ENCODE peak calls at places on chromosomes 7 and 10, in ten cellular contexts. O is brain microvascular endothelial cell, W is spleen, H is neural crest cell, G is neural progenitor cell, V is retinal pigment epithelial cell, I is ascending aorta, Q is HFF-Myc, N is cardiac muscle cell, Y is heart right ventricle. K is an unnamed sample.

GRCh38 chr10:108422286-108422685 is 1257.8 kb upstream of the SORCS1 start:
- DNase-seq in O (no peak), W (no peak), H (no peak), G (no peak), V (no peak), I (no peak), Q (no peak), N (no peak), Y (no peak), K (no peak)

GRCh38 chr10:93030409-93030808 is 30.2 kb upstream of the CYP26C1 start:
- DNase-seq in O (peak), W (no peak), H (no peak), G (no peak), V (peak), I (no peak), Q (peak), N (no peak), Y (no peak), K (no peak)

GRCh38 chr7:50416509-50417299 is 33.4 kb downstream of the FIGNL1 start:
- DNase-seq in O (no peak), W (peak), H (no peak), G (no peak), V (no peak), I (no peak), Q (no peak), N (peak), Y (no peak), K (no peak)

GRCh38 chr10:103517234-103518085 is 24.0 kb downstream of the NEURL1 start:
- DNase-seq in O (no peak), W (peak), H (no peak), G (no peak), V (no peak), I (no peak), Q (no peak), N (no peak), Y (no peak), K (no peak)

GRCh38 chr7:26436996-26437547 is 145.4 kb downstream of the SNX10 start:
- DNase-seq in O (no peak), W (no peak), H (no peak), G (no peak), V (no peak), I (no peak), Q (no peak), N (no peak), Y (no peak), K (no peak)

GRCh38 chr7:30505174-30505697 is 607 bp upstream of the GGCT start:
- DNase-seq in O (no peak), W (no peak), H (no peak), G (no peak), V (no peak), I (no peak), Q (no peak), N (no peak), Y (no peak), K (no peak)

GRCh38 chr10:11887381-11888227 is 64.4 kb downstream of the PROSER2 start:
- DNase-seq in O (no peak), W (peak), H (no peak), G (no peak), V (no peak), I (no peak), Q (no peak), N (no peak), Y (no peak), K (no peak)

GRCh38 chr7:44432381-44432977 is 58.0 kb downstream of the NUDCD3 start:
- DNase-seq in O (no peak), W (no peak), H (no peak), G (no peak), V (no peak), I (no peak), Q (no peak), N (no peak), Y (no peak), K (no peak)

GRCh38 chr10:13990918-13991317 is 339.8 kb downstream of the FRMD4A start:
- DNase-seq in O (peak), W (no peak), H (no peak), G (no peak), V (no peak), I (no peak), Q (no peak), N (no peak), Y (peak), K (no peak)

GRCh38 chr7:19587291-19587690 is 121.5 kb downstream of the POLR1F start:
- DNase-seq in O (no peak), W (no peak), H (no peak), G (peak), V (no peak), I (no peak), Q (no peak), N (peak), Y (no peak), K (no peak)

GRCh38 chr10:60433684-60434083 is 44.0 kb upstream of the ANK3 start:
- DNase-seq in O (peak), W (no peak), H (no peak), G (no peak), V (no peak), I (no peak), Q (peak), N (no peak), Y (no peak), K (no peak)

GRCh38 chr10:73625004-73625883 is 16.0 kb downstream of the MYOZ1 start:
- DNase-seq in O (peak), W (peak), H (peak), G (peak), V (no peak), I (no peak), Q (no peak), N (peak), Y (no peak), K (peak)

GRCh38 chr10:118373786-118374185 is 31.7 kb upstream of the FAM204A start:
- DNase-seq in O (peak), W (no peak), H (no peak), G (no peak), V (peak), I (no peak), Q (peak), N (no peak), Y (no peak), K (no peak)

GRCh38 chr10:65394898-65395297 is 1530.9 kb upstream of the LRRTM3 start:
- DNase-seq in O (peak), W (no peak), H (no peak), G (no peak), V (peak), I (no peak), Q (no peak), N (no peak), Y (no peak), K (no peak)

GRCh38 chr7:106476751-106477150 is 184.2 kb downstream of the CCDC71L start:
- DNase-seq in O (no peak), W (no peak), H (no peak), G (no peak), V (no peak), I (no peak), Q (no peak), N (no peak), Y (no peak), K (no peak)

GRCh38 chr7:7327423-7327822 is 145.1 kb downstream of the C1GALT1 start:
- DNase-seq in O (no peak), W (no peak), H (no peak), G (no peak), V (no peak), I (no peak), Q (no peak), N (no peak), Y (no peak), K (no peak)

GRCh38 chr7:120070201-120070600 is 202.8 kb upstream of the KCND2 start:
- DNase-seq in O (no peak), W (no peak), H (no peak), G (no peak), V (no peak), I (no peak), Q (no peak), N (no peak), Y (no peak), K (no peak)

GRCh38 chr10:73888514-73888913 is 14.2 kb upstream of the CAMK2G start:
- DNase-seq in O (no peak), W (no peak), H (no peak), G (no peak), V (no peak), I (no peak), Q (no peak), N (no peak), Y (no peak), K (no peak)

GRCh38 chr10:103781329-103782061 is 73.9 kb downstream of the SH3PXD2A start:
- DNase-seq in O (peak), W (no peak), H (no peak), G (peak), V (no peak), I (no peak), Q (peak), N (no peak), Y (no peak), K (no peak)

GRCh38 chr10:122407375-122408125 is 33.0 kb downstream of the PLEKHA1 start:
- DNase-seq in O (no peak), W (no peak), H (no peak), G (no peak), V (no peak), I (no peak), Q (peak), N (no peak), Y (peak), K (no peak)

GRCh38 chr10:60914676-60915075 is 29.3 kb downstream of the RHOBTB1 start:
- DNase-seq in O (peak), W (no peak), H (no peak), G (no peak), V (peak), I (no peak), Q (peak), N (no peak), Y (peak), K (no peak)

GRCh38 chr7:102220229-102220850 is 66.3 kb upstream of the SH2B2 start:
- DNase-seq in O (no peak), W (no peak), H (no peak), G (peak), V (no peak), I (no peak), Q (no peak), N (no peak), Y (no peak), K (no peak)

GRCh38 chr7:103094102-103094501 is 19.2 kb downstream of the ARMC10 start:
- DNase-seq in O (no peak), W (no peak), H (no peak), G (no peak), V (no peak), I (no peak), Q (no peak), N (no peak), Y (no peak), K (no peak)

GRCh38 chr10:2202401-2202800 is 465.1 kb upstream of the ADARB2 start:
- DNase-seq in O (no peak), W (no peak), H (no peak), G (peak), V (no peak), I (no peak), Q (no peak), N (no peak), Y (no peak), K (no peak)

GRCh38 chr7:92680458-92680857 is 90.3 kb upstream of the FAM133B start:
- DNase-seq in O (peak), W (no peak), H (no peak), G (no peak), V (no peak), I (no peak), Q (no peak), N (no peak), Y (no peak), K (no peak)

GRCh38 chr7:98163704-98164478 is 47.3 kb upstream of the BHLHA15 start:
- DNase-seq in O (peak), W (no peak), H (no peak), G (no peak), V (peak), I (no peak), Q (no peak), N (peak), Y (no peak), K (no peak)

GRCh38 chr10:119449760-119450461 is 92.6 kb downstream of the RGS10 start:
- DNase-seq in O (peak), W (no peak), H (no peak), G (no peak), V (no peak), I (peak), Q (peak), N (no peak), Y (no peak), K (peak)

GRCh38 chr7:8178353-8178752 is 83.6 kb downstream of the ICA1 start:
- DNase-seq in O (no peak), W (no peak), H (no peak), G (no peak), V (no peak), I (no peak), Q (no peak), N (no peak), Y (no peak), K (no peak)

GRCh38 chr10:89080660-89081059 is 90.1 kb downstream of the FAS start:
- DNase-seq in O (no peak), W (no peak), H (no peak), G (no peak), V (no peak), I (no peak), Q (no peak), N (no peak), Y (no peak), K (no peak)
- TF ChIP-seq CTCF in O (no peak), W (no peak), H (no peak), G (no peak), V (no peak), I (no peak), Q (no peak), N (no peak), Y (no peak), K (no peak)

GRCh38 chr10:126135177-126135576 is 238.8 kb downstream of the FANK1 start:
- DNase-seq in O (no peak), W (no peak), H (no peak), G (peak), V (no peak), I (no peak), Q (no peak), N (no peak), Y (no peak), K (peak)
- TF ChIP-seq CTCF in O (peak), W (no peak), H (no peak), G (peak), V (peak), I (no peak), Q (peak), N (peak), Y (no peak), K (peak)

GRCh38 chr7:71612892-71613291 is 480.9 kb downstream of the GALNT17 start:
- DNase-seq in O (no peak), W (no peak), H (no peak), G (peak), V (no peak), I (no peak), Q (no peak), N (no peak), Y (peak), K (no peak)

GRCh38 chr7:71618281-71618680 is 486.3 kb downstream of the GALNT17 start:
- DNase-seq in O (no peak), W (no peak), H (no peak), G (no peak), V (no peak), I (no peak), Q (no peak), N (no peak), Y (no peak), K (no peak)

GRCh38 chr7:71615017-71615416 is 483.1 kb downstream of the GALNT17 start:
- DNase-seq in O (no peak), W (no peak), H (no peak), G (no peak), V (no peak), I (peak), Q (no peak), N (peak), Y (peak), K (no peak)

GRCh38 chr7:71613316-71613715 is 481.4 kb downstream of the GALNT17 start:
- DNase-seq in O (peak), W (no peak), H (no peak), G (peak), V (no peak), I (no peak), Q (no peak), N (no peak), Y (no peak), K (no peak)

GRCh38 chr7:71616217-71616616 is 484.3 kb downstream of the GALNT17 start:
- DNase-seq in O (no peak), W (no peak), H (no peak), G (no peak), V (no peak), I (no peak), Q (no peak), N (no peak), Y (no peak), K (no peak)
- TF ChIP-seq CTCF in O (no peak), W (no peak), H (no peak), G (no peak), V (no peak), I (no peak), Q (no peak), N (no peak), Y (no peak), K (no peak)

GRCh38 chr10:110872145-110872983 is 636 bp downstream of the PDCD4 start:
- DNase-seq in O (peak), W (peak), H (peak), G (peak), V (no peak), I (no peak), Q (no peak), N (peak), Y (peak), K (peak)
- TF ChIP-seq CTCF in O (peak), W (no peak), H (no peak), G (peak), V (peak), I (no peak), Q (peak), N (no peak), Y (peak), K (peak)

DNA sequence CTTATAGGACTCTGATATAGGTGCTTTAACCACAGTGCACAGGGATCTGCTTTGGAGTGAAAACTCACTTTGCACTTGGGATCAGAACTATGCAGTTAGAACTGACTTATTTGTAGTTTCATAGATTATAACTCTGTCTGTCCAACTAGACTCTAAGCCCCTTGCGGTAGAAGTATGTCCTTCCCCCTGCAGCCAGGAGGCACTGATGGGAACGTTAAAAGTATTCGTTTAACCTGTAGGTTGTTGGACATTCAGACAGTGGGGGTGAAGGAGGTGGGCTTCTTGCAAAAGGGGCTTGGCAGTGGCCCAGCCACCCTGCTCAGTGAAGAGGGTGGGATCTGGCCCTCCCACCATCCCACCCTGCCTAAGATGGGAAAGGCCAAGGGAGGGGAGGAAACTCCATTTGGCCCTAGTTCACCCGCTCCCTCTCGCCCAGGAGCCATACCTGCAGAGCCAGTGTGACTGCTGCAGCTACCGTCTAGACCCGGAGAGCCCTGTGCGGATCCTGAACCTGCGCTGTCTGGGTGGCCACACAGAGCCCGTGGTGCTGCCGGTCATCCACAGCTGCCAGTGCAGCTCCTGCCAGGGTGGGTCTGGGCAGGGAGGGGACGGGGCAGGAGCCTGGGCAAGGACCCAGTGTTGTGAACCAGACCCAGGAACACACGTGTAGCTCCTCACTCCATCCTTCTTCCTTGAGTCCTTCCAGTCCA is 5.7 kb upstream of the ZNF862 start:
- DNase-seq in O (no peak), W (peak), H (no peak), G (no peak), V (no peak), I (no peak), Q (no peak), N (no peak), Y (no peak), K (no peak)
- TF ChIP-seq CTCF in O (peak), W (no peak), H (no peak), G (no peak), V (peak), I (no peak), Q (peak), N (no peak), Y (no peak), K (peak)

DNA sequence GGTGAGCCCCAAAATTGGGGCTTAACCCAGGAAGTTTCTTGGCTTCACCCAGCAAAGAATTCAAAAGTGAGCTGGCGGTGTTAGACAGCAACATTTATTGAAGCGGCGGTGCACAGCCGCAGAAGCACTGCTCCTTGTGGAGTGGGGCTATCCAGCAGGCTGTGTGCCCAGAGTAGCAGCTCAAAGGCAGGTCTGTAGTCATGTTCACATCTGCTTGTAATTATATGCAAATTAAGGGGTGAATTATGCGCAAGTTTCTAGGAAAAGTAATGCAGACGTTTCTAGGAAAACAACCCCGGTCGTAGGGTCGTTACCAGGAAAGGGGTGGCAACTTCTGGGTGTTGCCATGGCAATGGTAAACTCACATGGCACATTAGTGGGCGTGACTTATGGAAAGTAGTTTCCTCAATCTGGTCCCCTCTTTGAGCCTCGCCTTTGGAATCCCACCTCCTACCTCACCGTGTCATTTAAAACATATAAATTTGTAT is 13.7 kb upstream of the KBTBD2 start:
- DNase-seq in O (peak), W (no peak), H (peak), G (peak), V (no peak), I (no peak), Q (peak), N (peak), Y (peak), K (peak)
- TF ChIP-seq CTCF in O (no peak), W (no peak), H (no peak), G (no peak), V (no peak), I (no peak), Q (no peak), N (peak), Y (peak), K (no peak)

DNA sequence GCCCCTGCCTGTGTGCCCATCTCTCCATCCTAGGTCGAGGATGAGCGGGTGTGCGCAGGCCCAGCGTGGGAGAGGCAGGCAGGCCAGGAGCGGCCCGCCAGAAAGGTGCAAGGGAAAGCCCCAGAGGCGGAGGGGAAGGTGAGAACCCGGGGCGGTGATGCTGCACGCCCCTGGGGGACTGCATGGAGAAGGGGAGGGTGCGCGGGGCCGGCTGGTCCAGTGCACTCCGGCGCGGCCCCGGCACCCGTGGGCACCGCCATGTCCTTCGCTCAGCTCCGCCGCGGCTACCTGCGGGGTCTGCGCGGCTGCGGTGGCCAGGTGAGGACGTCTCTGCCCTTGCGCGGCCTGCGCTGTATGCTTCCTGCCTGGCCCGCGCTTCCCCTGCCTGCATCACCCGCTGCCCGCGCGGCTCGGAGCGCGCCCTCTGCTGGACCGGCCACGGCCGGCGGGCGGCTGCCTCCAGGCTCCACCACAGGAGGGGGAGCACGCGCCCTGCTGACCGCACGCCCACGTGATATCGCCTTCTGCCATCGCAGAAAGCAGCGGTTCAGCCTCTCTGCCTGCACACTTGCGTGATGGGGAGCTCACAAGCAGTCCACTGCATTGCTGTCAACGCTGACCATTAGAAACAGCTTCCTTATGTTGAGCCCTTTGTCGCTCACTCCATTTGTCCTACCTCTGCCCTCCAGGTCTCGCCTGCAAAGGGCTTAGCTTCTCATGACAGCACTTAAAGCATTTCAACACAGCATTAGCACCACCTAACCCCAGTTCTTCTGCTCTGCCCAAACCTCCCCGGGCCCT is 73.9 kb downstream of the CXCL12 start:
- DNase-seq in O (peak), W (peak), H (peak), G (peak), V (peak), I (peak), Q (peak), N (peak), Y (peak), K (peak)
- TF ChIP-seq CTCF in O (peak), W (peak), H (peak), G (peak), V (peak), I (peak), Q (peak), N (peak), Y (peak), K (peak)

GRCh38 chr10:7410306-7410799 is 481 bp downstream of the SFMBT2 start:
- DNase-seq in O (no peak), W (peak), H (peak), G (peak), V (no peak), I (no peak), Q (no peak), N (peak), Y (peak), K (peak)

GRCh38 chr10:7412482-7413251 is 1.8 kb upstream of the SFMBT2 start:
- DNase-seq in O (no peak), W (peak), H (peak), G (peak), V (no peak), I (no peak), Q (no peak), N (peak), Y (peak), K (peak)

GRCh38 chr10:7409732-7410168 is 1.1 kb downstream of the SFMBT2 start:
- DNase-seq in O (no peak), W (no peak), H (peak), G (peak), V (no peak), I (no peak), Q (no peak), N (no peak), Y (peak), K (peak)

GRCh38 chr10:7411671-7412481 is 1.0 kb upstream of the SFMBT2 start:
- DNase-seq in O (no peak), W (peak), H (no peak), G (peak), V (no peak), I (no peak), Q (no peak), N (no peak), Y (no peak), K (peak)

GRCh38 chr10:7410800-7411670 is at the start of gene SFMBT2:
- DNase-seq in O (peak), W (peak), H (peak), G (peak), V (peak), I (no peak), Q (peak), N (peak), Y (peak), K (peak)
- TF ChIP-seq CTCF in O (peak), W (no peak), H (no peak), G (no peak), V (peak), I (no peak), Q (no peak), N (peak), Y (peak), K (peak)